ENCODE peak calls at places on chromosomes 12 and 14, in eight cellular contexts. W, M, U, N, Q, H, F and V are unnamed samples.

GRCh38 chr12:71214511-71215285 is 56.9 kb upstream of the TSPAN8 start:
- DNase-seq in F (no peak), N (no peak), W (peak), M (peak), Q (no peak), U (no peak), H (no peak), V (no peak)

GRCh38 chr12:57086951-57087688 is 1.8 kb upstream of the NAB2 start:
- DNase-seq in Q (peak), M (peak), N (peak), U (peak), W (peak), F (peak), H (peak), V (peak)

GRCh38 chr12:41907550-41907949 is 237.1 kb downstream of the GXYLT1 start:
- DNase-seq in F (no peak), Q (no peak), W (no peak), M (no peak), U (no peak), N (no peak), H (no peak), V (no peak)

GRCh38 chr12:14665354-14666348 is 30.7 kb downstream of the GUCY2C start:
- DNase-seq in U (no peak), M (peak), W (no peak), F (no peak), Q (no peak), H (no peak), N (no peak), V (peak)

GRCh38 chr12:115583591-115583990 is 693.9 kb downstream of the MED13L start:
- DNase-seq in F (no peak), W (no peak), H (no peak), Q (no peak), U (no peak), N (no peak), M (no peak), V (no peak)

GRCh38 chr14:95475540-95476240 is 40.8 kb downstream of the SYNE3 start:
- DNase-seq in Q (no peak), H (no peak), W (no peak), N (no peak), U (no peak), F (no peak), M (no peak), V (no peak)

GRCh38 chr12:109027767-109028166 is 6.9 kb upstream of the SVOP start:
- DNase-seq in H (no peak), N (no peak), U (peak), Q (no peak), F (peak), M (no peak), W (peak), V (peak)

GRCh38 chr12:51951843-51952722 is 584 bp downstream of the ACVR1B start:
- DNase-seq in W (no peak), N (peak), Q (no peak), F (peak), H (peak), M (peak), U (no peak), V (no peak)

GRCh38 chr14:52363969-52364368 is 49.9 kb downstream of the PTGER2 start:
- DNase-seq in H (no peak), Q (no peak), M (no peak), N (no peak), F (no peak), W (no peak), U (no peak), V (no peak)

GRCh38 chr12:111596985-111597730 is 2.0 kb downstream of the ATXN2 start:
- DNase-seq in F (peak), M (peak), N (peak), Q (peak), W (peak), H (peak), U (peak), V (peak)

GRCh38 chr12:104137902-104138746 is at the start of gene NFYB:
- DNase-seq in W (peak), M (peak), N (peak), F (peak), H (peak), U (peak), Q (peak), V (peak)

GRCh38 chr12:108839011-108839889 is 18.1 kb downstream of the SSH1 start:
- DNase-seq in M (no peak), U (peak), W (peak), F (no peak), N (no peak), H (no peak), Q (no peak), V (no peak)

GRCh38 chr14:34003691-34004090 is 52.8 kb upstream of the EGLN3 start:
- DNase-seq in M (no peak), U (no peak), F (no peak), H (no peak), W (no peak), Q (no peak), N (no peak), V (no peak)

GRCh38 chr12:64461634-64462414 is 9.9 kb downstream of the TBK1 start:
- DNase-seq in W (peak), M (no peak), U (peak), F (no peak), Q (peak), N (no peak), H (no peak), V (peak)

GRCh38 chr14:106786697-106787096 is 1260.3 kb downstream of the TMEM121 start:
- DNase-seq in W (no peak), H (no peak), U (no peak), N (no peak), Q (no peak), M (no peak), F (no peak), V (no peak)

GRCh38 chr12:18332173-18332572 is 70.9 kb downstream of the PIK3C2G start:
- DNase-seq in U (no peak), Q (no peak), H (no peak), F (no peak), N (no peak), M (no peak), W (no peak), V (no peak)

GRCh38 chr12:113439606-113440030 is 17.4 kb downstream of the SDSL start:
- DNase-seq in U (peak), W (peak), M (peak), N (no peak), F (peak), Q (no peak), H (no peak), V (peak)

GRCh38 chr14:96281486-96281885 is 25.5 kb downstream of the BDKRB1 start:
- DNase-seq in W (no peak), F (no peak), N (no peak), H (no peak), M (no peak), U (peak), Q (no peak), V (no peak)

GRCh38 chr14:31060253-31060875 is 34.2 kb upstream of the STRN3 start:
- DNase-seq in Q (no peak), U (no peak), N (no peak), W (no peak), H (no peak), F (no peak), M (peak), V (peak)

GRCh38 chr14:68232643-68233055 is 413.1 kb downstream of the RAD51B start:
- DNase-seq in M (no peak), N (peak), U (peak), F (peak), W (peak), H (peak), Q (no peak), V (peak)

GRCh38 chr14:69629225-69630127 is 18.1 kb downstream of the SUSD6 start:
- DNase-seq in F (no peak), Q (no peak), U (peak), H (no peak), M (no peak), W (no peak), N (no peak), V (no peak)

GRCh38 chr12:96578526-96579125 is 89.2 kb downstream of the CFAP54 start:
- DNase-seq in M (no peak), U (peak), H (no peak), Q (no peak), W (peak), F (peak), N (peak), V (peak)

GRCh38 chr12:54658306-54659264 is 10.4 kb upstream of the DCD start:
- DNase-seq in M (peak), U (peak), H (no peak), N (no peak), Q (no peak), F (peak), W (peak), V (peak)

GRCh38 chr12:88361493-88361892 is 218.8 kb downstream of the KITLG start:
- DNase-seq in H (no peak), M (no peak), F (peak), U (peak), Q (no peak), W (no peak), N (no peak), V (peak)

GRCh38 chr12:101637936-101638335 is 43.2 kb downstream of the MYBPC1 start:
- DNase-seq in H (no peak), Q (no peak), F (no peak), N (no peak), W (no peak), M (no peak), U (no peak), V (no peak)

GRCh38 chr14:54312166-54312801 is 84.5 kb upstream of the CDKN3 start:
- DNase-seq in M (no peak), H (no peak), Q (no peak), W (peak), U (peak), N (no peak), F (peak), V (peak)

GRCh38 chr12:1773937-1774655 is 46.3 kb upstream of the LRTM2 start:
- DNase-seq in M (no peak), Q (no peak), H (no peak), F (no peak), U (peak), N (no peak), W (no peak), V (no peak)

GRCh38 chr12:75900781-75901254 is 130.8 kb downstream of the PHLDA1 start:
- DNase-seq in U (no peak), H (no peak), M (no peak), N (no peak), F (no peak), Q (no peak), W (no peak), V (no peak)

GRCh38 chr14:50045039-50045711 is 71.2 kb downstream of the VCPKMT start:
- DNase-seq in Q (no peak), H (peak), F (peak), N (peak), W (peak), U (peak), M (no peak), V (peak)

GRCh38 chr12:119870462-119870861 is 6.7 kb downstream of the CIT start:
- DNase-seq in W (peak), F (peak), M (peak), U (no peak), Q (no peak), N (no peak), H (no peak), V (no peak)

DNA sequence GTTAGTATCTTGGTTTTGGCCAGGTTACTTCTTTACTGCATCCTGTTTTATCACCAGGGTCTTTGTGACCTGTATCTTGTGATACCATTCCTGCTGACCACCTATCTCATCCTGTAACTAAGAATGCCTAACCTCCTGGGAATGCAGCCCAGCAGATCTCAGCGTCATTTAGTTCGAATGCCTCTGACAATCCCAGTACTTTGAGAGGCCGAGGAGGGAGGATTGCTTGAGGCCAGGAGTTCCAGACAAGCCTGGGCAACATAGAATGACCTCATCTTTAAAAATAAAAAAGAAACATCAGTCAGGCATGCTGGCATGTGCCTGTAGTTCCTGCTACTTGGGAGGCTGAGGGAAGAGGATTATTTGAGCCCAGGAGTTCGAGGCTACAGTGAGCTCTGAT is 206.5 kb downstream of the SUDS3 start:
- DNase-seq in M (no peak), F (no peak), H (no peak), W (no peak), N (no peak), Q (no peak), U (no peak), V (peak)
- H3K4me3 ChIP-seq in M (no peak), F (no peak), H (no peak), W (no peak), N (no peak), Q (no peak), U (no peak), V (no peak)

DNA sequence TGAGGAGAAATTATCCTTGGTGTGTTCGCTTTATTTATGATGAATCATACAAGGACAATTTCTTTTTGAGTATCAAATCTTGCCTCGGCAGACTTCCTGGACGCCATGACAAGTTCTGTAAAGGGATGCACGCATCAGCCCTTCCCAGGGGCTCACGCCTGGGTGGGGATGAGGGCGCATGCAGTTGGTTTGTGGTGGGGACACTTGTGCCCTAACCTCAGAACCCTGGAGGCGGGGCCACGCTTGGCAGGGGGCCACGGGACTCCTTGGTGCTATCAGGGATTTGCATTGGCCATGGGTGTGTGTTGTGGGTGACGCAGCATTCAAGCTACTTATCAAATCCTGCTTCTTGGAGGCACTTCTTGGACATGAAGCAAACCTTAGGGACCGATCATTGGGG is 143.8 kb upstream of the RTL1 start:
- DNase-seq in F (no peak), Q (no peak), H (no peak), M (no peak), N (no peak), U (no peak), W (no peak), V (no peak)
- H3K4me3 ChIP-seq in F (no peak), Q (no peak), H (no peak), M (no peak), N (no peak), U (no peak), W (no peak), V (no peak)

DNA sequence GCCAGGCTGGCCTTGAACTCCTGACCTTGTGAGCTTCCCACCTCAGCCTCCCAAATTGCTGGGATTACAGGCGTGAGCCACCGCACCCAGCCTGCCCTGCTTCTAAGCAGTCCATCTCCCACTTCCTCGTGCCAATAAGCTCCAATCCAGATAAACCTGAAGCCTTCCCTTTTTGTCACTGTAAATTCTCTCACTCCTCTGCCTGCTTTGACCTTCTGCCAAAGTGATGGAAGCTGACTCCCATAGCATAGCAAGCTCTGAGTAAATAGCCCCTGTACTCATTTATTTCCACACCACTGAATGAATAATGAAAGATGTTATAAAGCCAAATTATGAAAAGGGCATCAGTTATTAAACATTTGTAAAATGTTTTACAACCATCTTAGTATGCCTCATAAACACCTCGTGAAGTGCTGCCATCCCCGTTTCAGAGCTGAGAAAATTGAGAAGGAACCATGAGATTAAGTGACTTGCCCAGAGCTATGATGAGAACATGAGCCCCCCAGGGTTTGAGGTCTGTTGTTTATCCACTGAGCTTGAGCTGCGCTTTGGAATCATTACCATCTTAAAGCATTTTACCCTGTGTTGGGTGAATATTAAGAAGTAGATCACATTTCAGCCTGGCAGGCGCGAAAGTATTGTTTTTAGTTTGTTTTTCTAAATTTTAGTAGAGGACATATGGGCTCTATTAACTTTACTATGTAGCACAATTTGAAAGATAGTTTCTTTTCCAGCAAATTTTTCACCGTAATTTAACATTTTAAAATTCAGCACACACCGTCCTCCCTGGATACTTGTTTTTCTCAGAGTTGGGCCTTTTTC is 30.3 kb downstream of the MANSC1 start:
- DNase-seq in Q (no peak), M (no peak), F (no peak), U (no peak), N (no peak), H (peak), W (peak), V (no peak)
- H3K4me3 ChIP-seq in Q (peak), M (no peak), F (no peak), U (no peak), N (no peak), H (peak), W (peak), V (no peak)

GRCh38 chr12:80120994-80121393 is 21.7 kb downstream of the OTOGL start:
- DNase-seq in N (no peak), Q (no peak), M (no peak), F (no peak), H (no peak), W (no peak), U (no peak), V (no peak)
- H3K4me3 ChIP-seq in N (no peak), Q (no peak), M (no peak), F (no peak), H (no peak), W (no peak), U (no peak), V (no peak)